ENCODE peak calls at places on chromosomes 6 and 20, in eight cellular contexts. B is breast epithelium; I is fibroblast of lung; F is cardiac muscle cell; E is endodermal cell; M is lower leg skin; A is CD8-positive, alpha-beta T cell; H is ascending aorta. Q is an unnamed sample.

GRCh38 chr6:34574647-34575293 is 18.6 kb upstream of the SPDEF start:
- DNase-seq in M (no peak), A (no peak), H (no peak), E (no peak), B (no peak), I (no peak), F (no peak), Q (no peak)

GRCh38 chr6:96834070-96834469 is 3.2 kb downstream of the GPR63 start:
- DNase-seq in B (no peak), H (no peak), F (no peak), I (no peak), E (no peak), A (no peak), M (no peak), Q (no peak)

GRCh38 chr6:126156973-126157372 is 170.6 kb downstream of the TRMT11 start:
- DNase-seq in H (no peak), I (no peak), B (no peak), A (no peak), F (no peak), M (no peak), E (no peak), Q (no peak)

GRCh38 chr6:82013561-82014275 is 233.8 kb downstream of the IBTK start:
- DNase-seq in I (peak; percentile 72), M (peak; percentile 54), E (no peak), H (peak; percentile 70), B (no peak), A (no peak), F (peak; percentile 61), Q (no peak)

GRCh38 chr6:125794342-125795137 is 3.8 kb downstream of the NCOA7 start:
- DNase-seq in F (peak; percentile 43), H (no peak), B (no peak), I (no peak), M (no peak), E (no peak), A (no peak), Q (no peak)

GRCh38 chr6:31736768-31737314 is 511 bp upstream of the CLIC1 start:
- DNase-seq in A (no peak), M (no peak), E (peak; percentile 64), H (no peak), F (no peak), I (no peak), B (no peak), Q (no peak)

GRCh38 chr6:136945072-136945471 is 23.0 kb downstream of the SLC35D3 start:
- DNase-seq in H (no peak), F (no peak), I (peak; percentile 4), B (no peak), M (no peak), A (no peak), E (peak; percentile 1), Q (no peak)

GRCh38 chr20:25039697-25040437 is 18.1 kb downstream of the ACSS1 start:
- DNase-seq in I (peak; percentile 72), M (peak; percentile 93), A (no peak), E (no peak), H (peak; percentile 94), B (peak; percentile 95), F (peak; percentile 96), Q (no peak)

GRCh38 chr6:71496018-71496800 is 207.6 kb downstream of the OGFRL1 start:
- DNase-seq in M (no peak), B (no peak), I (peak; percentile 27), H (no peak), E (no peak), A (no peak), F (peak; percentile 40), Q (no peak)

GRCh38 chr6:145815875-145816274 is 1.3 kb upstream of the FBXO30 start:
- DNase-seq in H (no peak), E (peak; percentile 51), M (no peak), I (no peak), B (no peak), A (no peak), F (peak; percentile 20), Q (no peak)

GRCh38 chr6:111714403-111715270 is 109.0 kb upstream of the TRAF3IP2 start:
- DNase-seq in F (no peak), E (no peak), M (no peak), H (peak; percentile 18), I (no peak), A (no peak), B (no peak), Q (no peak)

GRCh38 chr20:7490288-7490687 is 450.0 kb downstream of the HAO1 start:
- DNase-seq in B (no peak), A (no peak), H (no peak), I (peak; percentile 16), M (no peak), F (no peak), E (no peak), Q (no peak)

GRCh38 chr6:121305957-121306607 is 28.2 kb downstream of the TBC1D32 start:
- DNase-seq in B (no peak), M (no peak), H (no peak), I (peak; percentile 31), E (no peak), A (no peak), F (peak; percentile 62), Q (peak; percentile 10)

GRCh38 chr20:6887966-6888365 is 120.5 kb downstream of the BMP2 start:
- DNase-seq in H (no peak), B (no peak), A (no peak), M (no peak), I (no peak), E (no peak), F (no peak), Q (no peak)

GRCh38 chr20:44180814-44181213 is 6.2 kb downstream of the JPH2 start:
- DNase-seq in H (peak; percentile 86), M (no peak), B (no peak), I (peak; percentile 50), F (peak; percentile 44), A (no peak), E (peak; percentile 79), Q (no peak)

GRCh38 chr6:113172531-113172966 is 684.6 kb upstream of the MARCKS start:
- DNase-seq in M (no peak), A (no peak), H (no peak), F (peak; percentile 58), B (no peak), I (peak; percentile 46), E (no peak), Q (no peak)

GRCh38 chr6:162165479-162165878 is 562.1 kb downstream of the PRKN start:
- DNase-seq in B (no peak), A (no peak), F (no peak), E (no peak), M (no peak), H (no peak), I (no peak), Q (no peak)

GRCh38 chr6:117506180-117506835 is 23.8 kb downstream of the DCBLD1 start:
- DNase-seq in F (peak; percentile 72), E (no peak), H (no peak), I (peak; percentile 92), A (no peak), M (no peak), B (no peak), Q (no peak)

GRCh38 chr6:57265755-57266221 is 43.7 kb upstream of the RAB23 start:
- DNase-seq in E (no peak), F (peak; percentile 27), I (peak; percentile 77), M (no peak), B (no peak), A (no peak), H (no peak), Q (no peak)

GRCh38 chr6:667253-667927 is 10.5 kb upstream of the HUS1B start:
- DNase-seq in E (no peak), H (no peak), B (no peak), M (no peak), I (no peak), F (no peak), A (no peak), Q (no peak)
- H3K4me3 ChIP-seq in E (no peak overlapping the region), H (no peak overlapping the region), B (no peak overlapping the region), M (no peak overlapping the region), I (no peak overlapping the region), F (no peak overlapping the region), A (no peak overlapping the region), Q (no peak overlapping the region)

GRCh38 chr6:27188885-27189418 is 58.5 kb upstream of the PRSS16 start:
- DNase-seq in F (peak; percentile 88), B (no peak), H (peak; percentile 76), E (no peak), I (peak; percentile 73), M (peak; percentile 44), A (peak; percentile 29), Q (peak; percentile 63)
- H3K4me3 ChIP-seq in F (peak overlapping the region; percentile 40), B (peak overlapping the region; percentile 57), H (peak overlapping the region; percentile 75), E (peak overlapping the region; percentile 87), I (peak overlapping the region; percentile 80), M (peak overlapping the region; percentile 74), A (peak overlapping the region; percentile 58), Q (peak overlapping the region; percentile 74)

GRCh38 chr6:143807103-143807425 is 36.1 kb upstream of the LTV1 start:
- DNase-seq in F (no peak), I (no peak), H (no peak), E (no peak), A (no peak), M (no peak), B (no peak), Q (no peak)

GRCh38 chr6:143804835-143805239 is 38.3 kb upstream of the LTV1 start:
- DNase-seq in E (no peak), B (no peak), F (peak; percentile 46), A (no peak), M (no peak), I (peak; percentile 72), H (no peak), Q (no peak)

GRCh38 chr6:143803769-143804540 is 39.2 kb upstream of the LTV1 start:
- DNase-seq in B (no peak), I (no peak), H (no peak), F (no peak), E (peak; percentile 54), A (no peak), M (no peak), Q (no peak)

GRCh38 chr6:143806282-143807102 is 36.6 kb upstream of the LTV1 start:
- DNase-seq in F (peak; percentile 84), A (no peak), H (peak; percentile 69), E (no peak), I (peak; percentile 84), B (no peak), M (no peak), Q (peak; percentile 24)

DNA sequence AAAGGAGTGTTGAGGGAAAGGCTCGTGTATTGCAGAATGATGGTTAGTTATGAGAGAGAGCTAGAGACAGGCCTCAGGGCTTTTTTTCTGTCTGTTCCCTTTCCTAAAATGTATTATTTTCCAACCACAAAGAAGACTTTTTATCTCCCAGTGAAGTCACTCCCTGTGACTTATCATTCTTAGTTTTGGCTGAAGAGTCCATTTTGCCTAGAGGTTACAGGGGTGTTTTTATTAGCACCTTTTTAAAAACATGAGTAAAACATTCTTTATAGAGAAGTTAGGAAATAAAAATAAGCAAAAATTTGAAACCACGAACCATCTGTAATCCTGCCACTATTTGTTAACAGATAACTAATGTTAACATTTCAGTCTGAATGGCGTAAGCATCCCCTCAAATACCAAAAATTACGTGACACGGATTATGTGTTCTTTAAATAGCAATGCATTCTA is 37.3 kb upstream of the LTV1 start:
- DNase-seq in M (no peak), A (no peak), I (peak; percentile 71), F (peak; percentile 77), E (no peak), H (no peak), B (no peak), Q (no peak)
- H3K4me3 ChIP-seq in M (no peak overlapping the region), A (no peak overlapping the region), I (no peak overlapping the region), F (no peak overlapping the region), E (no peak overlapping the region), H (no peak overlapping the region), B (no peak overlapping the region), Q (no peak overlapping the region)

DNA sequence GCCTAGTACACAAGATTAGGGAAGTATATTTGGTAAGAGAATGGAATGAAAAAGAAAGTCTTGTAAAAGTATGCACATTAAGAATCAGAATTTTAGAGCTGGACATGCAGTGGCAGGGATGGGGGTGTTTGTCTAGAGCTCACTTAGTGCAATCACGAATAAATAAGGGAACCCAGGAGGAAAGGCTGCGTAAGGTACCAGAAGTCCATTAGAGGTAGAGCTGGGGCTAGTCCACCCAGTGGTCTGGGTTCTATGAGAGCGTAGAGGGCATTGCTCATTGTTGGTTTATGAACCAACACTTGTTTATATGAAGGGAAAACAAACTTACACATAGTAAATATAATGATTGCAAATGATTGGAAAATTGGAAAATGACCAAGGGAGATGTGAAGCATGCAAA is 3.1 kb downstream of the CDC40 start:
- DNase-seq in M (no peak), I (no peak), H (no peak), A (no peak), E (no peak), B (no peak), F (no peak), Q (no peak)
- H3K4me3 ChIP-seq in M (no peak overlapping the region), I (peak overlapping the region; percentile 25), H (no peak overlapping the region), A (no peak overlapping the region), E (peak overlapping the region; percentile 44), B (no peak overlapping the region), F (no peak overlapping the region), Q (no peak overlapping the region)

Q was measured in HFF-Myc.